ENCODE peak calls at places on chromosomes 16 and 17, in four cellular contexts. One of them, this sample, is unnamed.

GRCh38 chr16:75109732-75110243 is 6.8 kb downstream of the LDHD start:
- DNase-seq in K562: no peak
- DNase-seq in WTC11: no peak
- DNase-seq in HEK293T: no peak
- DNase-seq in this sample: no peak

GRCh38 chr16:69833791-69834282 is 71.7 kb downstream of the WWP2 start:
- DNase-seq in K562: no peak
- DNase-seq in HEK293T: no peak
- DNase-seq in WTC11: no peak
- DNase-seq in this sample: peak

GRCh38 chr16:4404247-4404966 is 12.0 kb downstream of the CORO7 start:
- DNase-seq in WTC11: peak
- DNase-seq in HEK293T: peak
- DNase-seq in K562: peak
- DNase-seq in this sample: peak

GRCh38 chr17:35788504-35788998 is 6.9 kb downstream of the MMP28 start:
- DNase-seq in HEK293T: no peak
- DNase-seq in K562: no peak
- DNase-seq in WTC11: no peak
- DNase-seq in this sample: no peak

GRCh38 chr17:48814504-48814903 is 2.5 kb downstream of the TTLL6 start:
- DNase-seq in K562: peak
- DNase-seq in HEK293T: peak
- DNase-seq in WTC11: peak
- DNase-seq in this sample: peak

GRCh38 chr16:4556580-4556979 is 440 bp downstream of the C16orf96 start:
- DNase-seq in HEK293T: no peak
- DNase-seq in WTC11: no peak
- DNase-seq in K562: peak
- DNase-seq in this sample: no peak

GRCh38 chr16:57023541-57024249 is 34.3 kb downstream of the NLRC5 start:
- DNase-seq in K562: no peak
- DNase-seq in WTC11: no peak
- DNase-seq in HEK293T: no peak
- DNase-seq in this sample: no peak

GRCh38 chr16:21646721-21647561 is 5.5 kb downstream of the IGSF6 start:
- DNase-seq in HEK293T: no peak
- DNase-seq in K562: no peak
- DNase-seq in WTC11: no peak
- DNase-seq in this sample: no peak

GRCh38 chr17:57634713-57635465 is 110.2 kb downstream of the CCDC182 start:
- DNase-seq in WTC11: no peak
- DNase-seq in K562: no peak
- DNase-seq in HEK293T: no peak
- DNase-seq in this sample: no peak

GRCh38 chr17:7021993-7022778 is 664 bp upstream of the BCL6B start:
- DNase-seq in HEK293T: peak
- DNase-seq in K562: peak
- DNase-seq in WTC11: peak
- DNase-seq in this sample: no peak

GRCh38 chr16:20074089-20074956 is 633 bp upstream of the GPR139 start:
- DNase-seq in WTC11: no peak
- DNase-seq in K562: no peak
- DNase-seq in HEK293T: no peak
- DNase-seq in this sample: no peak

GRCh38 chr17:4477286-4477791 is 21.3 kb upstream of the SPNS2 start:
- DNase-seq in HEK293T: no peak
- DNase-seq in K562: no peak
- DNase-seq in WTC11: no peak
- DNase-seq in this sample: no peak

GRCh38 chr17:40331743-40332641 is 23.0 kb downstream of the RARA start:
- DNase-seq in WTC11: no peak
- DNase-seq in HEK293T: no peak
- DNase-seq in K562: no peak
- DNase-seq in this sample: no peak

GRCh38 chr16:78689031-78689430 is 589.6 kb downstream of the WWOX start:
- DNase-seq in HEK293T: no peak
- DNase-seq in WTC11: no peak
- DNase-seq in K562: no peak
- DNase-seq in this sample: peak

GRCh38 chr17:46995841-46996571 is 17.0 kb upstream of the RPRML start:
- DNase-seq in HEK293T: no peak
- DNase-seq in K562: no peak
- DNase-seq in WTC11: no peak
- DNase-seq in this sample: no peak

GRCh38 chr17:1644493-1645206 is 882 bp downstream of the SCARF1 start:
- DNase-seq in HEK293T: no peak
- DNase-seq in WTC11: no peak
- DNase-seq in K562: no peak
- DNase-seq in this sample: no peak

GRCh38 chr17:50909765-50910661 is 43.9 kb upstream of the TOB1 start:
- DNase-seq in K562: no peak
- DNase-seq in HEK293T: no peak
- DNase-seq in WTC11: no peak
- DNase-seq in this sample: peak

GRCh38 chr16:88649924-88650748 is 717 bp downstream of the CYBA start:
- DNase-seq in HEK293T: no peak
- DNase-seq in K562: peak
- DNase-seq in WTC11: peak
- DNase-seq in this sample: peak

GRCh38 chr16:88652763-88653065 is 1.9 kb upstream of the CYBA start:
- DNase-seq in WTC11: peak
- DNase-seq in K562: no peak
- DNase-seq in HEK293T: no peak
- DNase-seq in this sample: no peak

GRCh38 chr16:88651989-88652762 is 1.3 kb upstream of the CYBA start:
- DNase-seq in K562: no peak
- DNase-seq in WTC11: no peak
- DNase-seq in HEK293T: no peak
- DNase-seq in this sample: no peak

GRCh38 chr16:88650749-88651275 is at the start of gene CYBA:
- DNase-seq in K562: peak
- DNase-seq in HEK293T: peak
- DNase-seq in WTC11: peak
- DNase-seq in this sample: peak

GRCh38 chr16:88651276-88651988 is 579 bp upstream of the CYBA start:
- DNase-seq in WTC11: no peak
- DNase-seq in HEK293T: no peak
- DNase-seq in K562: peak
- DNase-seq in this sample: peak
- TF ChIP-seq ELF4 in WTC11: no peak
- TF ChIP-seq ELF4 in HEK293T: no peak
- TF ChIP-seq ELF4 in K562: peak
- TF ChIP-seq ELF4 in this sample: peak

GRCh38 chr16:67428146-67428731 is 2.7 kb upstream of the HSD11B2 start:
- DNase-seq in K562: peak
- DNase-seq in HEK293T: peak
- DNase-seq in WTC11: peak
- DNase-seq in this sample: peak
- TF ChIP-seq ELF4 in K562: no peak
- TF ChIP-seq ELF4 in HEK293T: no peak
- TF ChIP-seq ELF4 in WTC11: no peak
- TF ChIP-seq ELF4 in this sample: no peak

DNA sequence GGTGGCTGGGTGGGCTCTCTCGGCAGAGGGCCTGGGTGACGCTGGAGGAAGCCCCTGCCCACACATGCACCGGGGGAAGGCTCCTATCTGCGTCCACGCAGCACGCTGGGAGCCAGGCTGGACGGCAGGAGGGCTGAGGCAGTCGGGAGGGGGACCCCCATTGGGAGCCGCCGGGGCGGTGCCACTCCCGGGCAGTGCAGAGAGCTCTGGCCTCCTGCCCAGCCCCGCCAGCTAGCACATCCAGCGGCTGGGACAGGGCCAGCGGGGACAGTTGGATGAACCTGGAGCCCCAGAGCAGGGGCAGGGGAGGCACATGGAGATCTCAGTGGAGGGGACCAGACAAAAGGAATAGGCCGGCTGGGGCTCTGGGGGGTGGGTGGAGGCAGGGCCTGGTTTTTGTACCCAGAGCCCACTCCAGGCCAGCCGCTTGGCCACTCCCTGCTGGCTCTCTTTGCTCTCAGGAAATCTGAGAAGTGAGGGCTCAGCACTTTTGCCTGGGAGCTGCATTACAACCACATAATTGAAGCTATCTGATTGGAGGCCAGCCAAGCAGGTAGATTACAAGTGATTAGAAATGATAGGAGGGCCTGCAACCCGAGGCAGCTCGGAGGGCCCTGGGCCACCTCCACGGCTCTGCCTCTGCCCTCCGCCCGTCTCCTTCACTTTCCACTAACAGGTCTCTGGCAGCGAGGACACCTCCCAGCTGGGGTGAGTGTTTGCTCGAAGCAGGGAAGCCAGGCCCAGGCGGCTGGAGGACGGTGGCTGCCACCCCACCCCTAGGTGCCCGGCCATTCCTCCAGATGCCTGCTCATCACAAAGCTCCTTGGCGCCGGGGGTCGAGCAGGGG is 40.1 kb downstream of the ENGASE start:
- DNase-seq in WTC11: no peak
- DNase-seq in HEK293T: peak
- DNase-seq in K562: no peak
- DNase-seq in this sample: no peak
- TF ChIP-seq ELF4 in WTC11: no peak
- TF ChIP-seq ELF4 in HEK293T: no peak
- TF ChIP-seq ELF4 in K562: no peak
- TF ChIP-seq ELF4 in this sample: no peak

DNA sequence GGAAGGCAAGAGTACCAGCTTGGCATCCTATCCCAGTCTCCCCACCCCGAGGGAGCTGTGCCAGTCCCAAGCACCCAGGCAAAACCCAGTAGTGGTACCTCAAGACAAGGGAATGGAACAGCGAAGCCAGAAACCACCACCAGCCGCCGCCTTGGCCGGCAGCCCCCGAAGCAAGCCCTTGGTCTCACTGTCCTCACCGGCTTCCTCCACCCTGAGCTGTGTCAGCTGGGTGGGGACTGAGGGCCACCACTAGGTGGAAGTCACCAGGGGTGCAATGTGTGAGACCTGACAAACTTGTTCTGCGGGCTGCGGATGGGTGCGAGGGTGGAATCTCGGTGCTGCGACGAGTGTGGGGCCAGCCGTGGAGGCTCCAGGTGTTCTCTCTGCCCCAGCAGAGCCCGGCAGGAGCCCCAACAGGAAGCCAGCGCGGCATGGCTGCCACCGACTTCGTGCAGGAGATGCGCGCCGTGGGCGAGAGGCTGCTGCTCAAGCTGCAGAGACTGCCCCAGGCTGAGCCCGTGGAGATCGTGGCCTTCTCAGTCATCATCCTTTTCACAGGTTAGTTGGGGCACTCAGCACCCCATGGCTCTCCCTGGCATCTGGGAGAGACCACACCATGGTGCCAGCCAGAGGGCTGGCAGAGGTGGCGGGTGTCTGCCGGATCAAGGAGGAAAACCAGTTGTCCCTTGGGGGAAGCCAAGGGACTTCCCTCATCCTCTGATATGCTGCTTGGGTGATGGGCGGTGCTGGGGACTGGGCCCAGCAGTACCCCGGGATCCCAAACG is 6.7 kb downstream of the SMIM5 start:
- DNase-seq in WTC11: no peak
- DNase-seq in HEK293T: no peak
- DNase-seq in K562: no peak
- DNase-seq in this sample: no peak
- TF ChIP-seq ELF4 in WTC11: no peak
- TF ChIP-seq ELF4 in HEK293T: no peak
- TF ChIP-seq ELF4 in K562: no peak
- TF ChIP-seq ELF4 in this sample: no peak

DNA sequence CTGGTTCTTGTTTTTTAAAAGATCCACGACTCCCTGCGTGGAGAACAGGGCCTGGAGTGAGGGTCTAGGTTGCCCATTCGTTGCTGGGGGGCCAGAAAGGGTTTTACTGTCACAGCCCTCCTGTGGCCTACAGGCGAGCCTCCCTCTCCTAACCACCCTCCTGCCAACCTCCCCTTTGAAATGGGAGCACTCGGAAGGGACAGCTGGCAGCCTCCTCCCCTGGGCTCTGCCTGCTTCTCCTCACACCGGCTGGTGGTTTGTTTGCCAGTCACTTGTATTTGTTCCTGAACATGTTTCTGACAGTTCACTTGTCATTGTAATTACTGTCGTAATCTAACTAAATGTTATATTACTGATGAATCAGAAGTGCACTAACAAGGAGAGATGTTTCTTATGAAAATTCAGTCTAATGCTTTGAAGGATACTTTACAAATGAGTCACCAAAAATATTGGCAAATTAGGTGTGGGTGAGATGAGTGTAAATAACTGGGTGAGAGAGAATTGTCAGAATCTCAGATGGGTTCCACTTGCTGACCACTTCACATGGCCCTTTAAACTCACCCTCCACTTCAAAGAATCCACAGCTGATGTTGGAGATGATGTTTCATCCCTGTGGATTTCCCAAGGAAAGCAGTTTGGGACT is 2.7 kb upstream of the SPPL2C start:
- DNase-seq in K562: no peak
- DNase-seq in WTC11: no peak
- DNase-seq in HEK293T: no peak
- DNase-seq in this sample: no peak
- TF ChIP-seq ELF4 in K562: no peak
- TF ChIP-seq ELF4 in WTC11: no peak
- TF ChIP-seq ELF4 in HEK293T: no peak
- TF ChIP-seq ELF4 in this sample: no peak